ENCODE peak calls at places on chromosomes 4 and X, in six cellular contexts. A, H, Y, W, U and X are unnamed samples.

GRCh38 chrX:78997870-78998558 is 52.8 kb downstream of the P2RY10 start:
- DNase-seq in Y (no peak), W (no peak), U (no peak), H (no peak), A (no peak), X (no peak)

GRCh38 chr4:2843909-2844584 is 403 bp downstream of the ADD1 start:
- DNase-seq in A (peak), Y (peak), H (peak), U (no peak), W (peak), X (peak)

GRCh38 chr4:101967697-101968346 is 177.3 kb downstream of the BANK1 start:
- DNase-seq in W (no peak), U (no peak), A (no peak), H (no peak), Y (no peak), X (no peak)

GRCh38 chrX:56281789-56282188 is 49.6 kb downstream of the KLF8 start:
- DNase-seq in W (peak), H (no peak), A (peak), Y (peak), U (no peak), X (no peak)

GRCh38 chr4:26267087-26267486 is 53.7 kb upstream of the RBPJ start:
- DNase-seq in A (peak), U (no peak), H (no peak), W (no peak), Y (no peak), X (no peak)

GRCh38 chr4:133154725-133155124 is 5.6 kb downstream of the PCDH10 start:
- DNase-seq in U (no peak), Y (peak), W (peak), A (peak), H (no peak), X (no peak)

GRCh38 chrX:82677281-82677680 is 830.8 kb upstream of the POU3F4 start:
- DNase-seq in U (no peak), Y (peak), W (no peak), H (no peak), A (no peak), X (no peak)

GRCh38 chrX:57156397-57157049 is 19.3 kb upstream of the SPIN2A start:
- DNase-seq in U (peak), Y (peak), W (peak), H (peak), A (peak), X (peak)

GRCh38 chrX:126165721-126166401 is at the start of gene DCAF12L2:
- DNase-seq in Y (no peak), A (no peak), H (peak), W (no peak), U (peak), X (peak)

GRCh38 chr4:168540086-168540864 is 43.4 kb downstream of the PALLD start:
- DNase-seq in A (peak), U (no peak), Y (peak), H (no peak), W (peak), X (no peak)

GRCh38 chr4:138671606-138672084 is 343.9 kb upstream of the NOCT start:
- DNase-seq in U (no peak), A (no peak), H (no peak), Y (no peak), W (peak), X (no peak)

GRCh38 chrX:123803331-123803983 is 56.4 kb upstream of the XIAP start:
- DNase-seq in A (peak), Y (peak), H (peak), W (peak), U (no peak), X (no peak)

GRCh38 chrX:28586291-28586690 is 955 bp upstream of the IL1RAPL1 start:
- DNase-seq in A (peak), Y (peak), W (no peak), U (no peak), H (peak), X (peak)

GRCh38 chrX:110056419-110056818 is 53.5 kb downstream of the TMEM164 start:
- DNase-seq in H (no peak), W (no peak), A (no peak), Y (no peak), U (no peak), X (no peak)

GRCh38 chrX:151974336-151975227 is at the start of gene GABRE:
- DNase-seq in U (peak), W (peak), H (peak), A (no peak), Y (peak), X (peak)

GRCh38 chr4:92346289-92346688 is 42.5 kb downstream of the GRID2 start:
- DNase-seq in H (no peak), Y (no peak), U (no peak), A (no peak), W (no peak), X (no peak)

GRCh38 chrX:154374361-154375155 is at the start of gene FLNA:
- DNase-seq in H (no peak), A (no peak), U (peak), Y (peak), W (peak), X (peak)

GRCh38 chrX:85573801-85574200 is 194.3 kb upstream of the POF1B start:
- DNase-seq in H (no peak), A (no peak), Y (no peak), U (no peak), W (no peak), X (no peak)

GRCh38 chr4:83083925-83084475 is 30.5 kb downstream of the PLAC8 start:
- DNase-seq in A (no peak), U (no peak), W (peak), Y (no peak), H (no peak), X (no peak)
- H4K91ac ChIP-seq in A (no peak), U (no peak), W (no peak), Y (peak), H (no peak), X (no peak)

GRCh38 chr4:21879187-21879586 is 69.4 kb downstream of the KCNIP4 start:
- DNase-seq in U (peak), H (no peak), Y (peak), A (peak), W (peak), X (peak)
- H4K91ac ChIP-seq in U (no peak), H (no peak), Y (peak), A (no peak), W (no peak), X (no peak)

DNA sequence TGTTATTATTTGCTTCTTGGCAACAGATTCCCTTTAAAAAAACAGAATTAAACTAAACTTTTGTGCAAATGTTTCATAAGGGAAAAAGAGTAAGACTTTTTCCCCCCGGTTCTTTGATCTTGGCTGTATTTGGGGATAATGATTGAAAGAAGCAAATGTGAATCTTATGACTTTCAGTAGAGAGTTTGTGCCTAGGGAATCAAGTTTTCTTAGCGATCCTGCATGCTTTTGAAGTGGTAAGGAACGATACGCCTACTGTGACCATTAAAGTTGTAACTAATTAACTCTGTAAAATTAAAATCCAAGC is 9.0 kb downstream of the ATP10D start:
- DNase-seq in A (no peak), W (no peak), U (no peak), Y (no peak), H (no peak), X (no peak)
- H4K91ac ChIP-seq in A (no peak), W (no peak), U (no peak), Y (no peak), H (no peak), X (no peak)

GRCh38 chrX:139179592-139179991 is 350.9 kb upstream of the F9 start:
- DNase-seq in H (no peak), Y (no peak), W (no peak), A (no peak), U (no peak), X (no peak)
- H4K91ac ChIP-seq in H (no peak), Y (no peak), W (no peak), A (no peak), U (no peak), X (no peak)

DNA sequence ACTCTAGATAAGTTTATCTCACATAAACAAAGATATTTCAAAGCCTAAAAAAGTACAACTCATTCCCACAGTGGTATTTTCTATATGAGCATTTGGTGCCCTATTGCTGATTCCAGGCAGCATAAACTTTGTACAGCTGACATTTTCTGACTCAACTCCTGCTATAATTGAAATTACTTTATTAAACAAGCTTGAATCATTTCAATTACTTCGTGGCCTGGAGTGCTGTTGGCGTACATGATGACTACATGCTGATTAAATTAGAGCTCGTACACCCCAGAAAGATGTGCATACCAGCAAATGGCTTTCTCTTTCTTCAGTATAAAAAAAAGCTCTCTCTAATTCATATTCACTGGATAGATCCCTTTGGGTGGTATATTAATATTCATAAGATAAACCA is 244.9 kb upstream of the IGFBP7 start:
- DNase-seq in H (no peak), W (no peak), A (no peak), U (no peak), Y (no peak), X (no peak)
- H4K91ac ChIP-seq in H (no peak), W (no peak), A (no peak), U (no peak), Y (no peak), X (no peak)

GRCh38 chr4:6242271-6243029 is 27.2 kb upstream of the WFS1 start:
- DNase-seq in U (no peak), A (no peak), H (no peak), W (no peak), Y (no peak), X (no peak)

GRCh38 chr4:6236816-6237390 is 32.7 kb upstream of the WFS1 start:
- DNase-seq in Y (no peak), H (no peak), A (no peak), U (no peak), W (no peak), X (peak)

GRCh38 chr4:6239486-6239885 is 30.2 kb upstream of the WFS1 start:
- DNase-seq in W (no peak), A (no peak), U (no peak), Y (no peak), H (no peak), X (no peak)

GRCh38 chr4:6241062-6241845 is 28.4 kb upstream of the WFS1 start:
- DNase-seq in U (no peak), W (no peak), A (no peak), H (no peak), Y (no peak), X (no peak)

DNA sequence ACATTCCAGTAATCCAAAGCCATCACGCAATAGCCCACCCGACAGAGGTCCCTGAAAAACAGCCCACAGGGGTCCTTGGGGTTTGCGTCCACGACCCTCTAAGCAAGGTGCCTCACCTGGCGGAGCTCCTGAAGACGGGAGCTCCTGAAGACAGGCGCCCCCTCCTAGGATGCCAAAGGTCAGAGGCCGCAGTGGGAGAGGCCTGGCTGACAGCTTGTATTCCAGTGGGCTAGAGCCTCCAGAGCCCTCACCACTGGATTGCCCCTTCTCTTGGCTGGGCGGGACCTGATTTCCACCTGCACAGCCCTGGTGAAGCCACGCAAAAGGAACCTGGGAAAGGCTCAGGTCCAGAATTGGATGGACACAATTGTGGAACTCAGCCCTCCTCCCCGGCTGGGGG is 29.7 kb upstream of the WFS1 start:
- DNase-seq in U (no peak), W (no peak), Y (no peak), H (no peak), A (no peak), X (no peak)
- H4K91ac ChIP-seq in U (no peak), W (no peak), Y (no peak), H (no peak), A (no peak), X (no peak)

DNA sequence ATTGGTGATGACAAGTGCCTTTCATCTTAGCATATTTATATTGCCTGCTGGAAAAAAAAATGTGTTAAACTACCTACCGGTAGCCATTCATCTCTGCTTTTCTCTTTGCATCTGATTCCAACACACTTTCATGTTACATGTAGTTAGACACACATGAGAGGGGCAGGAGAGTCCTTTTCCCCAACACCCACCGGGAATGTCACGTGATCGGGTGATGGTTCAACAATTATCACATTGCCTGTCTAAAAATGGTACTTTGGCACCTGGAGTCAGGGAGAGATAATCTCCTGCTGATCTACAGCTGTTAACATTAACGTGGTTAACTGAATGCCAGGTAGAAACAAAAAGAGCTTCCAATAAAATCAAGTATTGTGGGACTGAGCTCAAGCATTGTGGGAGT is 19.6 kb upstream of the PBDC1 start:
- DNase-seq in H (no peak), W (no peak), U (no peak), A (no peak), Y (no peak), X (no peak)
- H4K91ac ChIP-seq in H (no peak), W (no peak), U (no peak), A (no peak), Y (no peak), X (no peak)

DNA sequence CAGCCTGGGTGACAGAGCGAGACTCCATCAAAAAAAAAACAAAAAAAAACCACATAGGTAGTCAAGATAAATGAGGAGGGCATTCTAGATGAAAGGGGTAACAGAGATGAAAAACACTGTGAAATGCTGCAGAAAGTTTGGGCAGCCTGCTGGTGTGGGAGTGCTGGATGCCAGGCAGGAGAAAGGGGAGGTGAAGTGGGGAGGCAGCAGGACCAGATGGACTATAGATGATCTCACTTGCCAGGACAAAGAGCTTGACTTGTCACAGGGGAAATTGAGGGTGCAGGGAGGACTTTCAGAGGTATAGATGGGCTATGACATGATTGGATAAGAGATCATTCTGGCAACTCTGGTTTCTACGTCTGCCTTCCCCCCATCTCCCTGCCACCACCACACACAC is 519.7 kb upstream of the ZFP42 start:
- DNase-seq in H (no peak), Y (no peak), U (no peak), A (no peak), W (no peak), X (no peak)
- H4K91ac ChIP-seq in H (no peak), Y (no peak), U (no peak), A (no peak), W (no peak), X (no peak)